ENCODE peak calls at places on chromosomes 11 and 22, in eight cellular contexts. V is Peyer's patch, H is ovary, J is tibial nerve, U is spleen, S is suprapubic skin, B is A549, Y is body of pancreas. K is an unnamed sample.

GRCh38 chr11:21511835-21512440 is 680.9 kb upstream of the ANO5 start:
- DNase-seq in S (peak; percentile 65), Y (peak; percentile 73), B (peak; percentile 77), V (no peak), H (no peak), J (peak; percentile 54), U (no peak), K (no peak)

GRCh38 chr11:47143322-47143721 is 33.4 kb downstream of the ARFGAP2 start:
- DNase-seq in Y (peak; percentile 47), S (no peak), H (no peak), V (no peak), J (peak; percentile 43), U (no peak), B (no peak), K (no peak)

GRCh38 chr11:72150882-72151281 is 15.4 kb downstream of the FOLR3 start:
- DNase-seq in J (no peak), S (no peak), H (no peak), V (no peak), U (no peak), B (no peak), Y (no peak), K (no peak)

GRCh38 chr11:18455686-18456372 is at the start of gene LDHAL6A:
- DNase-seq in V (no peak), B (no peak), S (no peak), H (peak; percentile 29), U (no peak), Y (no peak), J (no peak), K (no peak)

GRCh38 chr11:3877252-3878035 is 22.0 kb downstream of the STIM1 start:
- DNase-seq in V (no peak), B (no peak), Y (no peak), H (no peak), U (no peak), J (no peak), S (no peak), K (no peak)

GRCh38 chr11:95364324-95365295 is 133.6 kb upstream of the SESN3 start:
- DNase-seq in H (no peak), U (no peak), J (no peak), V (no peak), Y (no peak), B (peak; percentile 69), S (no peak), K (no peak)

GRCh38 chr11:69817265-69818236 is 1.7 kb downstream of the FGF3 start:
- DNase-seq in U (no peak), V (no peak), Y (no peak), S (no peak), B (peak; percentile 28), H (no peak), J (no peak), K (no peak)

GRCh38 chr11:108117746-108118371 is 3.5 kb upstream of the ACAT1 start:
- DNase-seq in Y (no peak), S (no peak), H (no peak), U (no peak), B (peak; percentile 63), J (no peak), V (no peak), K (no peak)

GRCh38 chr11:132980721-132981120 is 551.6 kb downstream of the OPCML start:
- DNase-seq in Y (no peak), B (no peak), S (no peak), U (no peak), J (no peak), H (no peak), V (no peak), K (no peak)

GRCh38 chr22:46239261-46240048 is 10.6 kb downstream of the CDPF1 start:
- DNase-seq in J (no peak), V (peak; percentile 56), S (peak; percentile 46), U (peak; percentile 53), H (no peak), B (no peak), Y (no peak), K (peak; percentile 35)

GRCh38 chr22:37260939-37261338 is 16.9 kb upstream of the RAC2 start:
- DNase-seq in V (peak; percentile 75), B (peak; percentile 58), U (peak; percentile 89), J (peak; percentile 47), S (no peak), Y (peak; percentile 62), H (peak; percentile 29), K (no peak)

GRCh38 chr11:130415719-130416536 is 12.5 kb downstream of the ADAMTS8 start:
- DNase-seq in V (no peak), H (no peak), J (no peak), B (no peak), S (no peak), U (no peak), Y (no peak), K (no peak)

GRCh38 chr22:39148727-39149535 is 3.5 kb downstream of the CBX7 start:
- DNase-seq in S (peak; percentile 70), B (no peak), U (peak; percentile 88), V (peak; percentile 64), H (peak; percentile 83), J (peak; percentile 69), Y (peak; percentile 50), K (peak; percentile 71)

GRCh38 chr11:8787372-8787771 is 104.8 kb downstream of the RPL27A start:
- DNase-seq in U (no peak), V (no peak), Y (no peak), J (no peak), B (no peak), S (no peak), H (peak; percentile 47), K (no peak)

GRCh38 chr22:21832291-21833290 is 34.9 kb downstream of the MAPK1 start:
- DNase-seq in H (no peak), B (no peak), J (no peak), Y (no peak), S (no peak), U (no peak), V (no peak), K (no peak)
- H3K27ac ChIP-seq in H (no peak overlapping the region), B (no peak overlapping the region), J (peak overlapping the region; percentile 60), Y (no peak overlapping the region), S (peak overlapping the region; percentile 25), U (no peak overlapping the region), V (no peak overlapping the region), K (peak overlapping the region; percentile 55)

GRCh38 chr22:35995345-35995744 is 33.3 kb downstream of the RBFOX2 start:
- DNase-seq in Y (no peak), J (no peak), V (no peak), B (no peak), H (no peak), S (no peak), U (no peak), K (no peak)
- H3K4me3 ChIP-seq in Y (no peak overlapping the region), J (no peak overlapping the region), V (no peak overlapping the region), B (no peak overlapping the region), H (no peak overlapping the region), S (no peak overlapping the region), U (no peak overlapping the region), K (no peak overlapping the region)

GRCh38 chr22:30195245-30196140 is 51.1 kb downstream of the LIF start:
- DNase-seq in B (no peak), Y (no peak), V (no peak), J (peak; percentile 67), S (no peak), U (no peak), H (no peak), K (no peak)

GRCh38 chr22:30196141-30196866 is 50.3 kb downstream of the LIF start:
- DNase-seq in J (peak; percentile 80), V (peak; percentile 53), S (peak; percentile 88), Y (peak; percentile 73), B (peak; percentile 100), U (peak; percentile 91), H (peak; percentile 57), K (peak; percentile 68)

GRCh38 chr22:30197389-30197788 is 49.2 kb downstream of the LIF start:
- DNase-seq in S (no peak), V (no peak), Y (no peak), U (no peak), H (no peak), J (no peak), B (no peak), K (no peak)

GRCh38 chr22:30198152-30198845 is 48.3 kb downstream of the LIF start:
- DNase-seq in B (no peak), S (no peak), Y (no peak), U (no peak), V (no peak), J (no peak), H (no peak), K (no peak)

GRCh38 chr22:30196867-30197336 is 49.7 kb downstream of the LIF start:
- DNase-seq in B (no peak), S (no peak), U (no peak), J (no peak), Y (no peak), V (no peak), H (no peak), K (no peak)
- TF ChIP-seq POLR2A in B (no peak), S (no peak), U (no peak), J (no peak), Y (no peak), V (no peak), H (no peak), K (no peak)

GRCh38 chr11:43341159-43341558 is 17.6 kb upstream of the TTC17 start:
- DNase-seq in B (no peak), Y (no peak), U (no peak), H (no peak), S (no peak), J (no peak), V (no peak), K (no peak)
- H3K27ac ChIP-seq in B (no peak overlapping the region), Y (no peak overlapping the region), U (no peak overlapping the region), H (no peak overlapping the region), S (no peak overlapping the region), J (no peak overlapping the region), V (no peak overlapping the region), K (no peak overlapping the region)